ENCODE peak calls at places on chromosome 16, in eight cellular contexts. L is GM23248; T is effector memory CD4-positive, alpha-beta T cell; M is dorsolateral prefrontal cortex; B is breast epithelium; D is aorta; E is body of pancreas; N is brain microvascular endothelial cell. X is an unnamed sample.

GRCh38 chr16:71807905-71808592 is 585 bp downstream of the AP1G1 start:
- DNase-seq in L (peak), M (peak), B (peak), E (peak), T (no peak), N (peak), D (no peak), X (peak)

GRCh38 chr16:76614255-76614654 is 337.1 kb downstream of the CNTNAP4 start:
- DNase-seq in B (no peak), M (no peak), N (no peak), D (no peak), L (no peak), T (no peak), E (peak), X (no peak)

GRCh38 chr16:67394271-67395104 is 1.2 kb upstream of the TPPP3 start:
- DNase-seq in N (no peak), D (peak), M (no peak), E (no peak), L (peak), T (no peak), B (no peak), X (no peak)

GRCh38 chr16:84803146-84803545 is 16.6 kb upstream of the CRISPLD2 start:
- DNase-seq in N (no peak), T (no peak), M (no peak), D (no peak), L (no peak), E (no peak), B (no peak), X (no peak)

GRCh38 chr16:84603115-84603816 is 14.6 kb downstream of the COTL1 start:
- DNase-seq in B (no peak), M (peak), N (peak), D (peak), L (peak), T (no peak), E (peak), X (peak)

GRCh38 chr16:66427451-66427860 is 361 bp downstream of the BEAN1 start:
- DNase-seq in M (no peak), B (no peak), L (peak), D (no peak), T (no peak), E (no peak), N (no peak), X (no peak)

GRCh38 chr16:76278976-76279375 is 1.8 kb downstream of the CNTNAP4 start:
- DNase-seq in M (no peak), T (no peak), E (no peak), B (no peak), N (no peak), D (no peak), L (no peak), X (peak)

GRCh38 chr16:28843766-28844165 is 2.4 kb downstream of the TUFM start:
- DNase-seq in N (no peak), D (peak), E (no peak), B (no peak), T (no peak), L (no peak), M (no peak), X (no peak)

GRCh38 chr16:11553371-11553770 is 33.3 kb downstream of the LITAF start:
- DNase-seq in D (no peak), L (no peak), T (no peak), M (no peak), B (no peak), N (no peak), E (no peak), X (no peak)

GRCh38 chr16:89476811-89477261 is 13.5 kb downstream of the ANKRD11 start:
- DNase-seq in B (no peak), E (no peak), T (no peak), L (no peak), M (no peak), N (no peak), D (no peak), X (peak)

GRCh38 chr16:10485698-10486382 is 94.6 kb downstream of the EMP2 start:
- DNase-seq in E (no peak), L (no peak), D (no peak), T (no peak), M (no peak), B (no peak), N (no peak), X (no peak)

GRCh38 chr16:3590736-3591435 is 13.7 kb upstream of the NLRC3 start:
- DNase-seq in D (no peak), B (no peak), L (no peak), E (no peak), N (no peak), M (no peak), T (no peak), X (peak)

GRCh38 chr16:66262253-66263167 is 104.0 kb upstream of the CDH5 start:
- DNase-seq in L (peak), D (peak), B (peak), N (no peak), M (no peak), E (no peak), T (no peak), X (no peak)

GRCh38 chr16:7182510-7183109 is 150.0 kb upstream of the RBFOX1 start:
- DNase-seq in L (peak), B (no peak), E (no peak), D (no peak), M (no peak), N (no peak), T (no peak), X (no peak)

GRCh38 chr16:24538756-24539294 is 541 bp upstream of the RBBP6 start:
- DNase-seq in E (peak), N (peak), L (peak), B (no peak), T (no peak), D (no peak), M (peak), X (no peak)

GRCh38 chr16:48592839-48593429 is 17.0 kb downstream of the N4BP1 start:
- DNase-seq in E (no peak), D (no peak), T (no peak), B (no peak), L (no peak), M (no peak), N (no peak), X (no peak)

GRCh38 chr16:54106078-54106477 is 180.5 kb downstream of the IRX3 start:
- DNase-seq in L (no peak), T (no peak), B (no peak), E (no peak), D (no peak), M (no peak), N (no peak), X (no peak)

GRCh38 chr16:77396461-77396860 is 38.4 kb downstream of the ADAMTS18 start:
- DNase-seq in D (no peak), N (no peak), L (no peak), E (no peak), T (no peak), M (no peak), B (no peak), X (no peak)

GRCh38 chr16:12901204-12901596 is 198 bp upstream of the SHISA9 start:
- DNase-seq in B (no peak), L (no peak), N (no peak), E (no peak), M (no peak), T (no peak), D (no peak), X (no peak)

GRCh38 chr16:79054593-79054992 is 545.9 kb downstream of the MAF start:
- DNase-seq in M (no peak), E (no peak), L (no peak), B (no peak), T (no peak), N (no peak), D (no peak), X (no peak)

GRCh38 chr16:89921699-89922476 is 1.3 kb upstream of the TUBB3 start:
- DNase-seq in L (peak), E (peak), D (peak), N (peak), M (no peak), B (no peak), T (no peak), X (peak)

GRCh38 chr16:60329110-60329509 is 1595.0 kb upstream of the GOT2 start:
- DNase-seq in T (no peak), D (no peak), N (no peak), L (no peak), M (no peak), B (no peak), E (no peak), X (peak)

GRCh38 chr16:79278506-79278905 is 322.0 kb downstream of the MAF start:
- DNase-seq in N (no peak), D (no peak), B (no peak), L (no peak), E (no peak), M (no peak), T (no peak), X (no peak)

GRCh38 chr16:49587511-49587910 is 213.9 kb downstream of the C16orf78 start:
- DNase-seq in D (no peak), M (no peak), T (no peak), N (no peak), L (no peak), B (no peak), E (no peak), X (no peak)

GRCh38 chr16:66287916-66288315 is 78.6 kb upstream of the CDH5 start:
- DNase-seq in D (no peak), L (no peak), T (no peak), N (no peak), E (no peak), B (no peak), M (no peak), X (no peak)

DNA sequence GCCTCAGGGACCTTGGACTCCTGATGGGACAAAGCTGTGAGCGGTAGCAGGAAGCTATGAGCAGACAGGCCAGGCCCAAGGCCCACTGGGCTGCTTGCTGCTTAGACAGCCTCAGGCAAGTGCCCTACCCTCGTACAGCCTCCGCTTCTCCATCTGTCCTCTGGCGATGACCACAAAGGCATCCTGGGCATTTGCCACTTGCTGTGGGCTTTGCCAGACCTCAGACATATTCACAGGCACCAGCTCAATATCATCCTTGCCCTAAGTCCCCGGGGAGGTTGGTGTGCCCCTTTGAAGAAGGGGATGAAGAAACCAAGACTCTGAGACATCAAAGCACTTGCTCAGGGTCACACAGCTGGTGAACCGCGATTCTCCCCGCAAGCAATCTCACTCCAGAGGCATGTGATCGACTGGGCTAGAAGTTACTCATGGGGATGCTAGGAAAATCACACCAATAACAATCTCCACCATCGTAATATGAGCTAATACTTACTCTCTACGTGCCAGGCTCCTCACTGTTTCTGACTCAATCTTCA is 21.7 kb downstream of the PPL start:
- DNase-seq in B (no peak), M (no peak), D (no peak), N (peak), E (no peak), L (peak), T (no peak), X (no peak)
- H3K27ac ChIP-seq in B (peak), M (no peak), D (no peak), N (peak), E (no peak), L (peak), T (no peak), X (peak)

DNA sequence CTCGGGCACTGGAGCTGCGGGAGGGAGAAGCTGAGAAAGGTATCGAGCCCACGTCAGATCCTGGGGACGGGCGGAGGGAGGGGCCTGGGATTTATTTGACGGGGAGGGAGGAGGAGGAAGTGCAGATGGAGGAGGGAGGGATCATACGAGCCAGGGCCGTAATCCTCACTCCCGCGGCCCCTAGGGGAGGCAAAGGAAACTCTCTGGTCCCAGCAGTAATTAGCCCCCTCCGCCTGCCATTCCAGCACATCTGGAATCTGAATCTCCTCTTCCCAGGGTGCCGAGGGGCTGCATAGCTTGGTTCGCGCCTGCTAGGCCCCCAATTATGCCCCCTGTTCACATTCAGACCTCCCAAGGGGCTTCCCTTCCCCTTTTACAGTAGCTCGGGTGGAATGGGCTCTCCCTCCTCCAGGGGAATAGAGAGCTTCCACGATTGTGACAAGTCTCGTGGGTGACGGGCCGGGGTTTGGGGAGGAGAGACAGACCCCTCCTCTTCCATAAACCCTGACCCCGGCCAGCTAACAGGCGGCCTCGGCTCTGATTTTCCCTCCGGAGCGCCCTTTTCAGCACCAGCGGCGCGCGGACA is at the start of gene SEZ6L2:
- DNase-seq in N (peak), M (peak), T (no peak), B (peak), E (peak), D (peak), L (peak), X (peak)
- H3K27ac ChIP-seq in N (peak), M (peak), T (no peak), B (peak), E (peak), D (no peak), L (peak), X (peak)

GRCh38 chr16:81001330-81001729 is 5.4 kb downstream of the CMC2 start:
- DNase-seq in N (no peak), T (no peak), M (no peak), E (no peak), L (no peak), B (no peak), D (no peak), X (no peak)

GRCh38 chr16:81005644-81006471 is 827 bp downstream of the CMC2 start:
- DNase-seq in L (peak), M (no peak), D (no peak), N (no peak), B (peak), T (no peak), E (peak), X (peak)

GRCh38 chr16:81004646-81005353 is 1.9 kb downstream of the CMC2 start:
- DNase-seq in L (peak), B (no peak), E (no peak), T (peak), M (no peak), N (peak), D (no peak), X (peak)

GRCh38 chr16:81003064-81003463 is 3.6 kb downstream of the CMC2 start:
- DNase-seq in T (no peak), E (no peak), D (no peak), L (no peak), B (no peak), N (no peak), M (no peak), X (no peak)

GRCh38 chr16:81003610-81004460 is 2.9 kb downstream of the CMC2 start:
- DNase-seq in N (no peak), E (no peak), M (no peak), L (peak), B (no peak), D (no peak), T (no peak), X (no peak)
- H3K27ac ChIP-seq in N (peak), E (no peak), M (peak), L (peak), B (no peak), D (no peak), T (peak), X (peak)

DNA sequence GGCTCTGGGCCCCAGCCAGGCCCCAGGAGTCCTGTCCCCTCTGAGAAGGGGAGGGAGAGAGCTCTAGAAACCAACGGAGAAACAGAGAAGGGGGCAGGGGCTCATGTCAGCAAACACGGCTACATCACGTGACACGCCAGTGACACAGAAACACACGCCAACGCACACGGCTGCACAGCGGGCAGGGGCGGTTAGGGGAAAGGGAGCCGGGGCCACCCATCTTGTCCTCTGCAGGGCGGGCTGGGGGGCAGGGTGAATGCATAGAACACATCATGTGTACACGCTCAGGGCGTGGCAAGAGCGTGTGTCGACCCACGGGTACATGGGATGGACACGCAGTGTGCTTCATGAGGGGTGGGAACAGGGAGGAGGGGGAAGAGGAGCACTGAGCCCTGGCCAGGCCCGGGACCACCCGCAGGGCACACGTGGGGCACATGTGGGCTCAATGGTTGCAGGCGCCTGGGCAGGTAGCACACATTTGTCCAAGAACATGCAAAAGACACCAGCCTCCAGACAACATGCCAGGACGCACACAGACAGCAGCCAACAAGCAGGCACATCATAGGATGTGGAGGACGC is 4.6 kb downstream of the HSD3B7 start:
- DNase-seq in E (no peak), D (no peak), T (no peak), L (no peak), M (no peak), N (no peak), B (no peak), X (no peak)
- H3K27ac ChIP-seq in E (no peak), D (no peak), T (no peak), L (no peak), M (no peak), N (no peak), B (no peak), X (peak)

DNA sequence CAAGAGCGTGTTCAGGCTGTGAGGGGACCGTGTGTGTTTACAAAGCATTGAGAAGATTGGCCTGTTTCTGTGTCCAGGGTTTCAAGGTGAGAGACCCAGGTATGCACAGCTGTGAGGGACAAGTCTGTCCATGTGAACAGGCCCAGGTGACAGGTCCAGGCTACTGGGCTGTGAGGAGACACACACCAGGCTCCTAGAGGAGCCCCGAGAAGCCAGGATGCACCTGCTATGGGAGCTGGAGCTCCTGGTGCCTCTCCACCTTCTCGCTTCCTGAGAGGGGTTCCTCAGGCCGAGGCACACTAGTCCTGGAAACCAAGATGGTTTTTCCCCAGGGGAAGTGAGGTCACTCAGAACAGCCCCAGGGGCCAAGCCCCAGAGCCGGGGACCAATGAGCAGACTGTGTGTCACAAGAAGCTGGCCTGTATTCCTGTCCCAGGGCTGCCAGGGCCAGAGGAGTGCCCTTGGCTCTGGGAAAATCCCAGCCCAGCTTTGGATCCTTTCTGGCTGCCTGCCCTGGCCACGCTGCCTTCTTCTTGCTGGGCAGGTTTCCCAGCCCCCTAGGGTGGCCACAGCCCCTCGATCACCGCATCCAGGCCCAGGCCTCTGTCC is 153.4 kb upstream of the PLCG2 start:
- DNase-seq in N (no peak), M (peak), D (peak), E (peak), L (peak), B (peak), T (no peak), X (peak)
- H3K27ac ChIP-seq in N (no peak), M (peak), D (no peak), E (peak), L (peak), B (peak), T (no peak), X (peak)

DNA sequence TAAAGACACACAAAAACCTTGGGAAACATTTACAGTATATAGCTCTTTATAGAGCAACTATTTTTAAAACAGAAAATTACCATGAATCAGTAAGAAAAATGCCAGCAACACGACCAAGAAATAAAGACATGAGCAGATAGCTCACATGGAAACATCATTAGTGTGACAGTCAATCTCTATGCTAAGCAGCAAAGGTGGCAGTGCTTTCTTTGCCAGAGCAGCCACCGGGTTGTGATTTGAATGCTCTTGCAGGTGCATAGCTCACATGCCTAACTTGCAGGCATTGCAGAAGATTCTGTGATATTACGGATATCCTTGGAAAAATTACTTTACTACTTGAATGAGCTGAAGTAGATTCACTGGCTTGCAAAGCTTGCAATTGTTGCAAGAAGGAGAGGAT is 652.9 kb upstream of the C16orf82 start:
- DNase-seq in E (no peak), N (no peak), M (no peak), T (no peak), D (no peak), B (no peak), L (no peak), X (no peak)
- H3K27ac ChIP-seq in E (no peak), N (no peak), M (no peak), T (no peak), D (no peak), B (no peak), L (no peak), X (no peak)

DNA sequence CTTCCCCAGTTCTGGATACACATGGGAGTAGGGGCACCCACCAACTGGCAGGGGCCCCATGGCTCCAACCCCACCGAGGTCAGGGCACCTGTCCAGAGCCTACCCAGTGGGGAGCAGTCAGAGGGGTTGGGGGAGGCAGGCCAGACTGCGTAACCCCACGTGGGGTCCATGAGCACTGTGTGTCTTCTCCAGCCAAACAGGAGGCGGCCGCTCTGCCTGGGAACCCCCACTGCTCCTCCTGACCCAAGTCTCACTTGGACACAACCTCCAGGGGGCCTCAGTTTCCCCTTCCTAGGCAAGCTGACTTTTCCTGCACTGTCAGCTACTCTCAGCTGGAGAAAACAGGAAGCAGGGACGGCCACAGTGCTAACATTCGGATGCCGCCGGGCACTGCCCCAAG is 7.5 kb downstream of the ZNF469 start:
- DNase-seq in D (peak), N (no peak), T (no peak), M (no peak), E (no peak), L (no peak), B (no peak), X (no peak)
- H3K27ac ChIP-seq in D (no peak), N (no peak), T (no peak), M (no peak), E (no peak), L (no peak), B (no peak), X (no peak)